ENCODE peak calls at places on chromosomes 2 and 18, in four cellular contexts. K is CD4-positive, alpha-beta memory T cell; Q is kidney; I is adipocyte. Y is an unnamed sample.

GRCh38 chr18:54279477-54280205 is 10.3 kb downstream of the POLI start:
- DNase-seq in K (no peak), Q (no peak), I (no peak), Y (no peak)

GRCh38 chr2:125638345-125638744 is 1017.6 kb upstream of the GYPC start:
- DNase-seq in K (no peak), Q (no peak), I (no peak), Y (no peak)

GRCh38 chr2:184577741-184578140 is 20.6 kb upstream of the ZNF804A start:
- DNase-seq in K (no peak), Q (no peak), I (no peak), Y (no peak)

GRCh38 chr2:228657807-228658402 is 476.4 kb upstream of the SPHKAP start:
- DNase-seq in K (no peak), Q (no peak), I (peak; percentile 74), Y (peak; percentile 17)

GRCh38 chr2:137333386-137333972 is 568.1 kb downstream of the THSD7B start:
- DNase-seq in K (no peak), Q (no peak), I (peak; percentile 1), Y (no peak)

GRCh38 chr2:210399440-210400041 is 77.0 kb downstream of the LANCL1 start:
- DNase-seq in K (no peak), Q (no peak), I (peak; percentile 36), Y (peak; percentile 3)

GRCh38 chr2:46954951-46955571 is 39.5 kb upstream of the MCFD2 start:
- DNase-seq in K (no peak), Q (peak; percentile 93), I (peak; percentile 81), Y (no peak)

GRCh38 chr2:235032466-235032865 is 80.6 kb downstream of the SH3BP4 start:
- DNase-seq in K (no peak), Q (no peak), I (no peak), Y (no peak)

GRCh38 chr2:72924353-72925240 is 7.3 kb downstream of the EMX1 start:
- DNase-seq in K (no peak), Q (no peak), I (no peak), Y (no peak)

GRCh38 chr2:182522428-182522896 is 95.6 kb upstream of the PDE1A start:
- DNase-seq in K (peak; percentile 13), Q (no peak), I (peak; percentile 15), Y (no peak)

GRCh38 chr18:38563396-38563980 is 997.9 kb upstream of the CELF4 start:
- DNase-seq in K (no peak), Q (no peak), I (no peak), Y (no peak)

GRCh38 chr2:207706936-207707860 is 4.2 kb upstream of the CCNYL1 start:
- DNase-seq in K (no peak), Q (no peak), I (no peak), Y (no peak)

GRCh38 chr2:218033590-218034496 is 31.0 kb upstream of the TNS1 start:
- DNase-seq in K (no peak), Q (peak; percentile 76), I (no peak), Y (no peak)

GRCh38 chr2:134295441-134295840 is 41.6 kb downstream of the MGAT5 start:
- DNase-seq in K (no peak), Q (no peak), I (no peak), Y (no peak)

GRCh38 chr2:28269019-28269784 is 123.5 kb upstream of the FOSL2 start:
- DNase-seq in K (no peak), Q (no peak), I (no peak), Y (peak; percentile 11)

GRCh38 chr2:9207641-9208301 is 1.2 kb downstream of the ASAP2 start:
- DNase-seq in K (no peak), Q (no peak), I (peak; percentile 46), Y (peak; percentile 44)

GRCh38 chr2:55555977-55556376 is 36.5 kb downstream of the CFAP36 start:
- DNase-seq in K (no peak), Q (no peak), I (peak; percentile 18), Y (no peak)

GRCh38 chr2:119112770-119113488 is 45.6 kb downstream of the C1QL2 start:
- DNase-seq in K (no peak), Q (no peak), I (no peak), Y (no peak)

GRCh38 chr2:20048488-20049443 is 2.7 kb downstream of the LAPTM4A start:
- DNase-seq in K (no peak), Q (no peak), I (peak; percentile 55), Y (no peak)

GRCh38 chr2:17827785-17828184 is 11.5 kb downstream of the MSGN1 start:
- DNase-seq in K (no peak), Q (no peak), I (no peak), Y (no peak)

GRCh38 chr2:48362515-48362914 is 167.4 kb upstream of the STON1 start:
- DNase-seq in K (no peak), Q (no peak), I (no peak), Y (no peak)

GRCh38 chr18:26747131-26747475 is 118.4 kb downstream of the AQP4 start:
- DNase-seq in K (no peak), Q (no peak), I (peak; percentile 8), Y (no peak)

GRCh38 chr2:235936493-235936892 is 231.7 kb downstream of the GBX2 start:
- DNase-seq in K (no peak), Q (no peak), I (no peak), Y (no peak)

GRCh38 chr2:21803550-21803949 is 679.8 kb downstream of the TDRD15 start:
- DNase-seq in K (no peak), Q (no peak), I (no peak), Y (no peak)

GRCh38 chr2:207711750-207712487 is 479 bp downstream of the CCNYL1 start:
- DNase-seq in K (peak; percentile 59), Q (peak; percentile 89), I (peak; percentile 78), Y (peak; percentile 12)

GRCh38 chr2:55019547-55020258 is 30.5 kb downstream of the RTN4 start:
- DNase-seq in K (no peak), Q (no peak), I (no peak), Y (no peak)

GRCh38 chr2:101064868-101065549 is 62.9 kb downstream of the RPL31 start:
- DNase-seq in K (no peak), Q (no peak), I (peak; percentile 39), Y (no peak)

GRCh38 chr2:240918258-240919091 is 12.3 kb downstream of the CROCC2 start:
- DNase-seq in K (no peak), Q (peak; percentile 74), I (no peak), Y (no peak)

GRCh38 chr2:144071461-144071860 is 448.5 kb downstream of the ZEB2 start:
- DNase-seq in K (no peak), Q (no peak), I (no peak), Y (no peak)

GRCh38 chr2:8488001-8488738 is 193.7 kb upstream of the ID2 start:
- DNase-seq in K (peak; percentile 94), Q (no peak), I (peak; percentile 12), Y (no peak)

GRCh38 chr2:227710986-227711385 is 6.8 kb downstream of the SLC19A3 start:
- DNase-seq in K (no peak), Q (no peak), I (no peak), Y (no peak)

DNA sequence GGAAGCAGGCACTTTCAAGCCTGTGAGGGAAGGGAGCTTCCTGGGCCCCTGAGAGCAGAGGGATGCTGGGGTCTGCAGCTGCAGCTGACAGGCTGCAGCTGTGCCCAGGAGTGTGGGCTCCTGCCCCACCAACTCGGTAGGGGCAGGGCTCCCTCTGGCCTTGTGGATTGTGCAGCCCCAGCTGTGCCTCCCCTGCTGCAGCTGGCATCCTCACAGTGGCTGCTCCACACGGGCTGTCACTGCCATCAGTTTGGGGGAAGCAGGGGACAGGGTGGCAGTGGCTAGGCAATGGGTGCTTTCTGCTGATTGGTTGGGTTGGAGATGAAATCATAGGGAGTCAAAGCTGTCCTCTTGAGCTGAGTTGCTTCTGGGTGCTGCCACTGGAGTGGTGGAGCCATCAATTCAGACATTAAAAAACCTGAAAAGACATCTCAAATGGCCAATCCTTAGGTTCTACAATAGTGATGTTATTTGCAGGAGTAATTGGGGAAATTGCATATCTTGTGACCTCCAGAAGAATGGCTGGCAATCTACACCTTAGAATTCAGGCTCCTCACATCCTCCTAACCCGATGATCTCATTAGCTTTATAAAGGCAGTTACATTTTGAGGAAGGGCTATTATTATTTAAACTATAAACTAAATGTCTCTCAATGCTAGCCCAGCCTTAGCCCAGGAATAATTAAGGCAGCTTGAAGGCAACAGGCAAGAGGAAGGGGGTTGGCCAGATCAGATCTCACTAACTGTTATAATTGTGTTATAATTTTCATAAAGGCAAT is 41.3 kb downstream of the FAM171B start:
- DNase-seq in K (no peak), Q (no peak), I (no peak), Y (no peak)
- H3K4me3 ChIP-seq in K (no peak overlapping the region), Q (no peak overlapping the region), I (no peak overlapping the region), Y (no peak overlapping the region)

DNA sequence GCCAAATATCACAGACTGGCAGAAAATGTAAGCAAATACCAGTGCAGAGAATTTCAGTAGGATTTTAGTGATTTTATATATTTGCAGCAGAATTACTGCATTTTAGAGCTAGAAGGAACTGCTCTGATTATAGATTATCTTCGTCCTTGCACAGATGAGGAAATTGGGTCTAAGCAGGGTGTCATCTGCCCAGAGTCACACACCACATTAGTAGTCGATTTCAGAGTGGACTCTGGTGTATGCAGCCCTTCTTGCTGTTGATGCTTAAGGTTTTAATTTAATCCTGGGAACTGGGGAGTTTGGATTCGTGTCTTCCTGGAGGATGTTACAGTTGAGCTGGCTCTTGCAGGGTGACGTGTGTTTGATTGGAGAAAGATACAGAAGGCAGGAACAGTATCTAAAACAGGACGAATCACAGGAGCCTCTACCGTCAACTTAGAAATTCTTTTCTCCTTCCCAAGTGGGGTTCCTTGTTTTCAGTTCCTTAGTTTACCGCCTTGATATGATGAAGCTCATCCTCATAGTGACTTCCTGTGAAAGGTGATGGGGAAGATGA is 6.9 kb downstream of the SOCS6 start:
- DNase-seq in K (no peak), Q (no peak), I (peak; percentile 16), Y (no peak)
- H3K4me3 ChIP-seq in K (no peak overlapping the region), Q (no peak overlapping the region), I (peak overlapping the region; percentile 5), Y (no peak overlapping the region)

GRCh38 chr2:15792331-15792730 is 148.0 kb upstream of the MYCN start:
- DNase-seq in K (no peak), Q (no peak), I (no peak), Y (no peak)

GRCh38 chr2:15791294-15791693 is 149.1 kb upstream of the MYCN start:
- DNase-seq in K (no peak), Q (no peak), I (no peak), Y (no peak)

GRCh38 chr2:15789381-15790062 is 150.8 kb upstream of the MYCN start:
- DNase-seq in K (no peak), Q (no peak), I (no peak), Y (no peak)

GRCh38 chr2:15790326-15790725 is 150.0 kb upstream of the MYCN start:
- DNase-seq in K (no peak), Q (peak; percentile 57), I (no peak), Y (no peak)

GRCh38 chr2:15790838-15791237 is 149.5 kb upstream of the MYCN start:
- DNase-seq in K (no peak), Q (peak; percentile 22), I (no peak), Y (no peak)
- H3K4me3 ChIP-seq in K (no peak overlapping the region), Q (no peak overlapping the region), I (no peak overlapping the region), Y (no peak overlapping the region)

DNA sequence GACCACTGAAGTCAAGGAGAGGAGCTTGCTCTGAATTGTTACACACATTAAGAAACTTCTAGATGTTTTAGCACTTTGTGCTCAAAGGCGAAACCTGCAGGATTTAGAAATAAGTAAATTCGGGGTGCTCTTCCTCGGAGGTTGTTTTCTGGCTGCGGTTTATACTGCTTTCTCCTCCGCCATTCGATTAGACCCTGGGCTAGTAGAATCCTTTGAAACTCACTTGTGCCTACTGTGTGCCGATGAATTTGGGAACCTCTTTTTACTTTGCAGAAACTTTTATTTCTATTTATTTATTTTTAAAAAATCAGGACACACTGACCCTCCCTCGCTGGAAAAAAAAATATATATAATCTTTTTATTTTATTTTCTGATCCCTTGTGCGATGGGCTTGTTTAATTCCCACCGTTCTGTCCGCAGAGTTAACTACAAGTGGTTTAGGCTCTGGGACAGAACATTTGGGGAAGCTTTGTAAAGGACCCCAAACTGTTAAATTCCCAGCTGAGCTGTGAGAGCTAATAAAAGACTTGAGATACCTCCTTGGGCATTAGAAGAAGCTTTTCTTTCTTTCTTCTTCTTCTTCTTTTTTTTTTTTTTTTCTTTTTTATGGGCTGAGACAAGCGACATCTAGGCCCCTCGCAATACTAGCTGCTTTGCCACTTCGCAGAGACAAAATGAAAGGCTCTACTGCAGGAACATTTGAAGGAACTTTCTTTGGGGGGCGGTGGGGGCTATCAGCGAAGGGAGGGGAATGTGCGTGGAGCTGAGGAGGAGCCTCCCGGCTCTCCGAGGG is 3.8 kb downstream of the MEIS1 start:
- DNase-seq in K (no peak), Q (no peak), I (no peak), Y (no peak)
- H3K4me3 ChIP-seq in K (no peak overlapping the region), Q (peak overlapping the region; percentile 97), I (peak overlapping the region; percentile 89), Y (no peak overlapping the region)

Y was measured in Jurkat, Clone E6-1.